ENCODE peak calls at places on chromosomes 5 and 9, in eight cellular contexts. J is stimulated activated CD4-positive, alpha-beta T cell treated with anti-CD3 and anti-CD28 coated beads, Interleukin-2, amount 100 ng/mL, for 48 hours; L is hippocampal formation; B is caudate nucleus; D is IMR-90; U is Caco-2; I is T-helper 17 cell; H is Right ventricle myocardium superior. V is an unnamed sample.

GRCh38 chr5:138465288-138466057 is at the start of gene EGR1:
- DNase-seq in J (peak), L (peak), B (peak), D (peak), U (peak), I (peak), H (peak), V (no peak)

GRCh38 chr9:125153712-125154367 is 10.5 kb upstream of the SCAI start:
- DNase-seq in J (no peak), L (no peak), B (no peak), D (no peak), U (no peak), I (no peak), H (no peak), V (no peak)

GRCh38 chr9:98742325-98743280 is 33.9 kb upstream of the GABBR2 start:
- DNase-seq in J (no peak), L (no peak), B (no peak), D (peak), U (no peak), I (no peak), H (no peak), V (no peak)

GRCh38 chr9:113919825-113920224 is 43.7 kb downstream of the ZNF618 start:
- DNase-seq in J (no peak), L (no peak), B (no peak), D (no peak), U (no peak), I (no peak), H (no peak), V (no peak)

GRCh38 chr9:133738039-133738805 is at the start of gene SARDH:
- DNase-seq in J (peak), L (no peak), B (no peak), D (peak), U (peak), I (no peak), H (peak), V (no peak)

GRCh38 chr5:13695076-13695712 is 249.3 kb downstream of the DNAH5 start:
- DNase-seq in J (no peak), L (no peak), B (no peak), D (peak), U (peak), I (no peak), H (no peak), V (no peak)

GRCh38 chr5:138508958-138509357 is 34.1 kb downstream of the ETF1 start:
- DNase-seq in J (no peak), L (no peak), B (no peak), D (no peak), U (no peak), I (no peak), H (no peak), V (no peak)

GRCh38 chr5:179733764-179734126 is 1.1 kb downstream of the MAML1 start:
- DNase-seq in J (no peak), L (no peak), B (no peak), D (no peak), U (no peak), I (no peak), H (no peak), V (no peak)

GRCh38 chr5:68279960-68280359 is 64.4 kb downstream of the PIK3R1 start:
- DNase-seq in J (no peak), L (no peak), B (no peak), D (no peak), U (no peak), I (peak), H (no peak), V (no peak)

GRCh38 chr5:95595289-95595931 is 24.5 kb upstream of the GPR150 start:
- DNase-seq in J (no peak), L (no peak), B (no peak), D (no peak), U (no peak), I (no peak), H (no peak), V (no peak)

GRCh38 chr5:170552486-170553122 is 48.8 kb downstream of the KCNIP1 start:
- DNase-seq in J (no peak), L (peak), B (peak), D (peak), U (no peak), I (no peak), H (peak), V (no peak)

GRCh38 chr5:64690417-64691151 is at the start of gene SHISAL2B:
- DNase-seq in J (no peak), L (no peak), B (no peak), D (no peak), U (no peak), I (no peak), H (no peak), V (no peak)

GRCh38 chr5:56191646-56192045 is 41.5 kb downstream of the ANKRD55 start:
- DNase-seq in J (no peak), L (no peak), B (no peak), D (no peak), U (no peak), I (no peak), H (no peak), V (no peak)